ENCODE peak calls at places on chromosomes 3 and 15, in nine cellular contexts. One of them, this sample, is unnamed.
A peak's percentile ranks its signal among the peaks of the same experiment; 100 is the strongest.

GRCh38 chr3:10495003-10495402 is 10.4 kb downstream of the ATP2B2 start:
- DNase-seq in mammary epithelial cell: peak; percentile 12
- DNase-seq in activated CD4-positive, alpha-beta T cell treated with anti-CD3 and anti-CD28 coated beads, Interleukin-2, amount 10 ng/mL, durations not matched to agents 7 days and 5 days: no peak
- DNase-seq in tibial nerve: no peak
- DNase-seq in psoas muscle: peak; percentile 49
- DNase-seq in activated T-helper 1 cell treated with anti-CD3 and anti-CD28 coated beads, Interleukin-12 subunit alpha, Interleukin-12 subunit beta, Interleukin-2, Interleukin-4 antibody, amounts not matched to agents 30 ng/mL and 10 ng/mL and 1 ng/mL, durations not matched to agents 14 hours and 24 hours and 36 hours: no peak
- DNase-seq in stimulated activated naive CD8-positive, alpha-beta T cell treated with anti-CD3 and anti-CD28 coated beads, Interleukin-15, Interleukin-2, amounts not matched to agents 100 U/mL and 50 U/mL, for 24 hours: no peak
- DNase-seq in stimulated activated CD4-positive, alpha-beta T cell treated with anti-CD3 and anti-CD28 coated beads, Interleukin-1b, Interleukin-23, amount 100 ng/mL, for 1 hour: no peak
- DNase-seq in nephron progenitor cell: no peak
- DNase-seq in this sample: no peak

GRCh38 chr15:61556037-61556648 is 327.0 kb upstream of the RORA start:
- DNase-seq in activated T-helper 1 cell treated with anti-CD3 and anti-CD28 coated beads, Interleukin-12 subunit alpha, Interleukin-12 subunit beta, Interleukin-2, Interleukin-4 antibody, amounts not matched to agents 30 ng/mL and 10 ng/mL and 1 ng/mL, durations not matched to agents 14 hours and 24 hours and 36 hours: no peak
- DNase-seq in stimulated activated naive CD8-positive, alpha-beta T cell treated with anti-CD3 and anti-CD28 coated beads, Interleukin-15, Interleukin-2, amounts not matched to agents 100 U/mL and 50 U/mL, for 24 hours: no peak
- DNase-seq in activated CD4-positive, alpha-beta T cell treated with anti-CD3 and anti-CD28 coated beads, Interleukin-2, amount 10 ng/mL, durations not matched to agents 7 days and 5 days: no peak
- DNase-seq in nephron progenitor cell: no peak
- DNase-seq in stimulated activated CD4-positive, alpha-beta T cell treated with anti-CD3 and anti-CD28 coated beads, Interleukin-1b, Interleukin-23, amount 100 ng/mL, for 1 hour: no peak
- DNase-seq in psoas muscle: no peak
- DNase-seq in mammary epithelial cell: peak; percentile 77
- DNase-seq in tibial nerve: no peak
- DNase-seq in this sample: no peak

GRCh38 chr15:84104853-84105252 is 130.7 kb upstream of the GOLGA6L4 start:
- DNase-seq in stimulated activated CD4-positive, alpha-beta T cell treated with anti-CD3 and anti-CD28 coated beads, Interleukin-1b, Interleukin-23, amount 100 ng/mL, for 1 hour: no peak
- DNase-seq in mammary epithelial cell: no peak
- DNase-seq in psoas muscle: no peak
- DNase-seq in activated CD4-positive, alpha-beta T cell treated with anti-CD3 and anti-CD28 coated beads, Interleukin-2, amount 10 ng/mL, durations not matched to agents 7 days and 5 days: no peak
- DNase-seq in tibial nerve: no peak
- DNase-seq in activated T-helper 1 cell treated with anti-CD3 and anti-CD28 coated beads, Interleukin-12 subunit alpha, Interleukin-12 subunit beta, Interleukin-2, Interleukin-4 antibody, amounts not matched to agents 30 ng/mL and 10 ng/mL and 1 ng/mL, durations not matched to agents 14 hours and 24 hours and 36 hours: no peak
- DNase-seq in nephron progenitor cell: no peak
- DNase-seq in stimulated activated naive CD8-positive, alpha-beta T cell treated with anti-CD3 and anti-CD28 coated beads, Interleukin-15, Interleukin-2, amounts not matched to agents 100 U/mL and 50 U/mL, for 24 hours: no peak
- DNase-seq in this sample: no peak

GRCh38 chr3:113697192-113698090 is 999 bp upstream of the USF3 start:
- DNase-seq in activated T-helper 1 cell treated with anti-CD3 and anti-CD28 coated beads, Interleukin-12 subunit alpha, Interleukin-12 subunit beta, Interleukin-2, Interleukin-4 antibody, amounts not matched to agents 30 ng/mL and 10 ng/mL and 1 ng/mL, durations not matched to agents 14 hours and 24 hours and 36 hours: peak; percentile 2
- DNase-seq in nephron progenitor cell: peak; percentile 12
- DNase-seq in activated CD4-positive, alpha-beta T cell treated with anti-CD3 and anti-CD28 coated beads, Interleukin-2, amount 10 ng/mL, durations not matched to agents 7 days and 5 days: peak; percentile 29
- DNase-seq in tibial nerve: no peak
- DNase-seq in stimulated activated naive CD8-positive, alpha-beta T cell treated with anti-CD3 and anti-CD28 coated beads, Interleukin-15, Interleukin-2, amounts not matched to agents 100 U/mL and 50 U/mL, for 24 hours: peak; percentile 33
- DNase-seq in mammary epithelial cell: peak; percentile 26
- DNase-seq in stimulated activated CD4-positive, alpha-beta T cell treated with anti-CD3 and anti-CD28 coated beads, Interleukin-1b, Interleukin-23, amount 100 ng/mL, for 1 hour: no peak
- DNase-seq in psoas muscle: no peak
- DNase-seq in this sample: peak; percentile 50

GRCh38 chr3:108064293-108064887 is 26.4 kb downstream of the CD47 start:
- DNase-seq in activated CD4-positive, alpha-beta T cell treated with anti-CD3 and anti-CD28 coated beads, Interleukin-2, amount 10 ng/mL, durations not matched to agents 7 days and 5 days: no peak
- DNase-seq in activated T-helper 1 cell treated with anti-CD3 and anti-CD28 coated beads, Interleukin-12 subunit alpha, Interleukin-12 subunit beta, Interleukin-2, Interleukin-4 antibody, amounts not matched to agents 30 ng/mL and 10 ng/mL and 1 ng/mL, durations not matched to agents 14 hours and 24 hours and 36 hours: no peak
- DNase-seq in stimulated activated naive CD8-positive, alpha-beta T cell treated with anti-CD3 and anti-CD28 coated beads, Interleukin-15, Interleukin-2, amounts not matched to agents 100 U/mL and 50 U/mL, for 24 hours: no peak
- DNase-seq in mammary epithelial cell: no peak
- DNase-seq in tibial nerve: no peak
- DNase-seq in psoas muscle: no peak
- DNase-seq in nephron progenitor cell: no peak
- DNase-seq in stimulated activated CD4-positive, alpha-beta T cell treated with anti-CD3 and anti-CD28 coated beads, Interleukin-1b, Interleukin-23, amount 100 ng/mL, for 1 hour: no peak
- DNase-seq in this sample: no peak

GRCh38 chr15:32750981-32751380 is 33.2 kb downstream of the GREM1 start:
- DNase-seq in mammary epithelial cell: no peak
- DNase-seq in stimulated activated naive CD8-positive, alpha-beta T cell treated with anti-CD3 and anti-CD28 coated beads, Interleukin-15, Interleukin-2, amounts not matched to agents 100 U/mL and 50 U/mL, for 24 hours: no peak
- DNase-seq in activated T-helper 1 cell treated with anti-CD3 and anti-CD28 coated beads, Interleukin-12 subunit alpha, Interleukin-12 subunit beta, Interleukin-2, Interleukin-4 antibody, amounts not matched to agents 30 ng/mL and 10 ng/mL and 1 ng/mL, durations not matched to agents 14 hours and 24 hours and 36 hours: no peak
- DNase-seq in stimulated activated CD4-positive, alpha-beta T cell treated with anti-CD3 and anti-CD28 coated beads, Interleukin-1b, Interleukin-23, amount 100 ng/mL, for 1 hour: no peak
- DNase-seq in psoas muscle: no peak
- DNase-seq in nephron progenitor cell: no peak
- DNase-seq in tibial nerve: no peak
- DNase-seq in activated CD4-positive, alpha-beta T cell treated with anti-CD3 and anti-CD28 coated beads, Interleukin-2, amount 10 ng/mL, durations not matched to agents 7 days and 5 days: no peak
- DNase-seq in this sample: no peak

GRCh38 chr3:13281657-13282527 is 138.2 kb downstream of the NUP210 start:
- DNase-seq in tibial nerve: no peak
- DNase-seq in psoas muscle: peak; percentile 45
- DNase-seq in mammary epithelial cell: no peak
- DNase-seq in stimulated activated CD4-positive, alpha-beta T cell treated with anti-CD3 and anti-CD28 coated beads, Interleukin-1b, Interleukin-23, amount 100 ng/mL, for 1 hour: no peak
- DNase-seq in stimulated activated naive CD8-positive, alpha-beta T cell treated with anti-CD3 and anti-CD28 coated beads, Interleukin-15, Interleukin-2, amounts not matched to agents 100 U/mL and 50 U/mL, for 24 hours: no peak
- DNase-seq in activated CD4-positive, alpha-beta T cell treated with anti-CD3 and anti-CD28 coated beads, Interleukin-2, amount 10 ng/mL, durations not matched to agents 7 days and 5 days: no peak
- DNase-seq in nephron progenitor cell: peak; percentile 63
- DNase-seq in activated T-helper 1 cell treated with anti-CD3 and anti-CD28 coated beads, Interleukin-12 subunit alpha, Interleukin-12 subunit beta, Interleukin-2, Interleukin-4 antibody, amounts not matched to agents 30 ng/mL and 10 ng/mL and 1 ng/mL, durations not matched to agents 14 hours and 24 hours and 36 hours: no peak
- DNase-seq in this sample: no peak

GRCh38 chr3:81581966-81582599 is 179.4 kb downstream of the GBE1 start:
- DNase-seq in psoas muscle: no peak
- DNase-seq in stimulated activated naive CD8-positive, alpha-beta T cell treated with anti-CD3 and anti-CD28 coated beads, Interleukin-15, Interleukin-2, amounts not matched to agents 100 U/mL and 50 U/mL, for 24 hours: peak; percentile 10
- DNase-seq in activated T-helper 1 cell treated with anti-CD3 and anti-CD28 coated beads, Interleukin-12 subunit alpha, Interleukin-12 subunit beta, Interleukin-2, Interleukin-4 antibody, amounts not matched to agents 30 ng/mL and 10 ng/mL and 1 ng/mL, durations not matched to agents 14 hours and 24 hours and 36 hours: no peak
- DNase-seq in tibial nerve: no peak
- DNase-seq in activated CD4-positive, alpha-beta T cell treated with anti-CD3 and anti-CD28 coated beads, Interleukin-2, amount 10 ng/mL, durations not matched to agents 7 days and 5 days: peak; percentile 31
- DNase-seq in nephron progenitor cell: peak; percentile 44
- DNase-seq in stimulated activated CD4-positive, alpha-beta T cell treated with anti-CD3 and anti-CD28 coated beads, Interleukin-1b, Interleukin-23, amount 100 ng/mL, for 1 hour: no peak
- DNase-seq in mammary epithelial cell: peak; percentile 19
- DNase-seq in this sample: peak; percentile 38

GRCh38 chr15:80076321-80077318 is 17.1 kb downstream of the ZFAND6 start:
- DNase-seq in psoas muscle: no peak
- DNase-seq in tibial nerve: no peak
- DNase-seq in activated CD4-positive, alpha-beta T cell treated with anti-CD3 and anti-CD28 coated beads, Interleukin-2, amount 10 ng/mL, durations not matched to agents 7 days and 5 days: no peak
- DNase-seq in mammary epithelial cell: no peak
- DNase-seq in stimulated activated CD4-positive, alpha-beta T cell treated with anti-CD3 and anti-CD28 coated beads, Interleukin-1b, Interleukin-23, amount 100 ng/mL, for 1 hour: no peak
- DNase-seq in activated T-helper 1 cell treated with anti-CD3 and anti-CD28 coated beads, Interleukin-12 subunit alpha, Interleukin-12 subunit beta, Interleukin-2, Interleukin-4 antibody, amounts not matched to agents 30 ng/mL and 10 ng/mL and 1 ng/mL, durations not matched to agents 14 hours and 24 hours and 36 hours: no peak
- DNase-seq in nephron progenitor cell: no peak
- DNase-seq in stimulated activated naive CD8-positive, alpha-beta T cell treated with anti-CD3 and anti-CD28 coated beads, Interleukin-15, Interleukin-2, amounts not matched to agents 100 U/mL and 50 U/mL, for 24 hours: no peak
- DNase-seq in this sample: no peak

GRCh38 chr3:119427669-119428068 is 35.7 kb downstream of the TMEM39A start:
- DNase-seq in tibial nerve: no peak
- DNase-seq in stimulated activated naive CD8-positive, alpha-beta T cell treated with anti-CD3 and anti-CD28 coated beads, Interleukin-15, Interleukin-2, amounts not matched to agents 100 U/mL and 50 U/mL, for 24 hours: no peak
- DNase-seq in activated CD4-positive, alpha-beta T cell treated with anti-CD3 and anti-CD28 coated beads, Interleukin-2, amount 10 ng/mL, durations not matched to agents 7 days and 5 days: no peak
- DNase-seq in nephron progenitor cell: no peak
- DNase-seq in activated T-helper 1 cell treated with anti-CD3 and anti-CD28 coated beads, Interleukin-12 subunit alpha, Interleukin-12 subunit beta, Interleukin-2, Interleukin-4 antibody, amounts not matched to agents 30 ng/mL and 10 ng/mL and 1 ng/mL, durations not matched to agents 14 hours and 24 hours and 36 hours: no peak
- DNase-seq in stimulated activated CD4-positive, alpha-beta T cell treated with anti-CD3 and anti-CD28 coated beads, Interleukin-1b, Interleukin-23, amount 100 ng/mL, for 1 hour: no peak
- DNase-seq in psoas muscle: no peak
- DNase-seq in mammary epithelial cell: no peak
- DNase-seq in this sample: peak; percentile 42

GRCh38 chr3:29338981-29339833 is 58.3 kb downstream of the RBMS3 start:
- DNase-seq in activated T-helper 1 cell treated with anti-CD3 and anti-CD28 coated beads, Interleukin-12 subunit alpha, Interleukin-12 subunit beta, Interleukin-2, Interleukin-4 antibody, amounts not matched to agents 30 ng/mL and 10 ng/mL and 1 ng/mL, durations not matched to agents 14 hours and 24 hours and 36 hours: no peak
- DNase-seq in stimulated activated naive CD8-positive, alpha-beta T cell treated with anti-CD3 and anti-CD28 coated beads, Interleukin-15, Interleukin-2, amounts not matched to agents 100 U/mL and 50 U/mL, for 24 hours: no peak
- DNase-seq in tibial nerve: no peak
- DNase-seq in mammary epithelial cell: no peak
- DNase-seq in psoas muscle: no peak
- DNase-seq in stimulated activated CD4-positive, alpha-beta T cell treated with anti-CD3 and anti-CD28 coated beads, Interleukin-1b, Interleukin-23, amount 100 ng/mL, for 1 hour: no peak
- DNase-seq in activated CD4-positive, alpha-beta T cell treated with anti-CD3 and anti-CD28 coated beads, Interleukin-2, amount 10 ng/mL, durations not matched to agents 7 days and 5 days: no peak
- DNase-seq in nephron progenitor cell: peak; percentile 24
- DNase-seq in this sample: no peak

GRCh38 chr3:135310317-135310716 is 515.3 kb downstream of the EPHB1 start:
- DNase-seq in psoas muscle: no peak
- DNase-seq in activated T-helper 1 cell treated with anti-CD3 and anti-CD28 coated beads, Interleukin-12 subunit alpha, Interleukin-12 subunit beta, Interleukin-2, Interleukin-4 antibody, amounts not matched to agents 30 ng/mL and 10 ng/mL and 1 ng/mL, durations not matched to agents 14 hours and 24 hours and 36 hours: no peak
- DNase-seq in nephron progenitor cell: no peak
- DNase-seq in stimulated activated naive CD8-positive, alpha-beta T cell treated with anti-CD3 and anti-CD28 coated beads, Interleukin-15, Interleukin-2, amounts not matched to agents 100 U/mL and 50 U/mL, for 24 hours: no peak
- DNase-seq in tibial nerve: no peak
- DNase-seq in mammary epithelial cell: no peak
- DNase-seq in stimulated activated CD4-positive, alpha-beta T cell treated with anti-CD3 and anti-CD28 coated beads, Interleukin-1b, Interleukin-23, amount 100 ng/mL, for 1 hour: no peak
- DNase-seq in activated CD4-positive, alpha-beta T cell treated with anti-CD3 and anti-CD28 coated beads, Interleukin-2, amount 10 ng/mL, durations not matched to agents 7 days and 5 days: no peak
- DNase-seq in this sample: no peak

GRCh38 chr3:4990061-4990460 is 10.8 kb downstream of the BHLHE40 start:
- DNase-seq in activated CD4-positive, alpha-beta T cell treated with anti-CD3 and anti-CD28 coated beads, Interleukin-2, amount 10 ng/mL, durations not matched to agents 7 days and 5 days: no peak
- DNase-seq in activated T-helper 1 cell treated with anti-CD3 and anti-CD28 coated beads, Interleukin-12 subunit alpha, Interleukin-12 subunit beta, Interleukin-2, Interleukin-4 antibody, amounts not matched to agents 30 ng/mL and 10 ng/mL and 1 ng/mL, durations not matched to agents 14 hours and 24 hours and 36 hours: no peak
- DNase-seq in stimulated activated naive CD8-positive, alpha-beta T cell treated with anti-CD3 and anti-CD28 coated beads, Interleukin-15, Interleukin-2, amounts not matched to agents 100 U/mL and 50 U/mL, for 24 hours: no peak
- DNase-seq in nephron progenitor cell: no peak
- DNase-seq in mammary epithelial cell: no peak
- DNase-seq in stimulated activated CD4-positive, alpha-beta T cell treated with anti-CD3 and anti-CD28 coated beads, Interleukin-1b, Interleukin-23, amount 100 ng/mL, for 1 hour: no peak
- DNase-seq in tibial nerve: no peak
- DNase-seq in psoas muscle: no peak
- DNase-seq in this sample: no peak

GRCh38 chr3:196624907-196625306 is 14.6 kb upstream of the NRROS start:
- DNase-seq in activated T-helper 1 cell treated with anti-CD3 and anti-CD28 coated beads, Interleukin-12 subunit alpha, Interleukin-12 subunit beta, Interleukin-2, Interleukin-4 antibody, amounts not matched to agents 30 ng/mL and 10 ng/mL and 1 ng/mL, durations not matched to agents 14 hours and 24 hours and 36 hours: no peak
- DNase-seq in stimulated activated CD4-positive, alpha-beta T cell treated with anti-CD3 and anti-CD28 coated beads, Interleukin-1b, Interleukin-23, amount 100 ng/mL, for 1 hour: no peak
- DNase-seq in stimulated activated naive CD8-positive, alpha-beta T cell treated with anti-CD3 and anti-CD28 coated beads, Interleukin-15, Interleukin-2, amounts not matched to agents 100 U/mL and 50 U/mL, for 24 hours: no peak
- DNase-seq in tibial nerve: no peak
- DNase-seq in nephron progenitor cell: no peak
- DNase-seq in psoas muscle: peak; percentile 35
- DNase-seq in activated CD4-positive, alpha-beta T cell treated with anti-CD3 and anti-CD28 coated beads, Interleukin-2, amount 10 ng/mL, durations not matched to agents 7 days and 5 days: no peak
- DNase-seq in mammary epithelial cell: no peak
- DNase-seq in this sample: no peak

GRCh38 chr3:107945406-107945805 is 145.4 kb downstream of the CD47 start:
- DNase-seq in activated CD4-positive, alpha-beta T cell treated with anti-CD3 and anti-CD28 coated beads, Interleukin-2, amount 10 ng/mL, durations not matched to agents 7 days and 5 days: no peak
- DNase-seq in tibial nerve: no peak
- DNase-seq in stimulated activated CD4-positive, alpha-beta T cell treated with anti-CD3 and anti-CD28 coated beads, Interleukin-1b, Interleukin-23, amount 100 ng/mL, for 1 hour: no peak
- DNase-seq in nephron progenitor cell: no peak
- DNase-seq in activated T-helper 1 cell treated with anti-CD3 and anti-CD28 coated beads, Interleukin-12 subunit alpha, Interleukin-12 subunit beta, Interleukin-2, Interleukin-4 antibody, amounts not matched to agents 30 ng/mL and 10 ng/mL and 1 ng/mL, durations not matched to agents 14 hours and 24 hours and 36 hours: no peak
- DNase-seq in psoas muscle: no peak
- DNase-seq in stimulated activated naive CD8-positive, alpha-beta T cell treated with anti-CD3 and anti-CD28 coated beads, Interleukin-15, Interleukin-2, amounts not matched to agents 100 U/mL and 50 U/mL, for 24 hours: no peak
- DNase-seq in mammary epithelial cell: no peak
- DNase-seq in this sample: no peak

GRCh38 chr15:63374686-63375520 is 6.7 kb downstream of the CA12 start:
- DNase-seq in psoas muscle: peak; percentile 48
- DNase-seq in activated CD4-positive, alpha-beta T cell treated with anti-CD3 and anti-CD28 coated beads, Interleukin-2, amount 10 ng/mL, durations not matched to agents 7 days and 5 days: peak; percentile 18
- DNase-seq in activated T-helper 1 cell treated with anti-CD3 and anti-CD28 coated beads, Interleukin-12 subunit alpha, Interleukin-12 subunit beta, Interleukin-2, Interleukin-4 antibody, amounts not matched to agents 30 ng/mL and 10 ng/mL and 1 ng/mL, durations not matched to agents 14 hours and 24 hours and 36 hours: no peak
- DNase-seq in stimulated activated naive CD8-positive, alpha-beta T cell treated with anti-CD3 and anti-CD28 coated beads, Interleukin-15, Interleukin-2, amounts not matched to agents 100 U/mL and 50 U/mL, for 24 hours: peak; percentile 55
- DNase-seq in stimulated activated CD4-positive, alpha-beta T cell treated with anti-CD3 and anti-CD28 coated beads, Interleukin-1b, Interleukin-23, amount 100 ng/mL, for 1 hour: no peak
- DNase-seq in tibial nerve: no peak
- DNase-seq in mammary epithelial cell: peak; percentile 70
- DNase-seq in nephron progenitor cell: no peak
- DNase-seq in this sample: no peak

GRCh38 chr3:126300761-126301481 is 56.3 kb downstream of the KLF15 start:
- DNase-seq in mammary epithelial cell: no peak
- DNase-seq in activated CD4-positive, alpha-beta T cell treated with anti-CD3 and anti-CD28 coated beads, Interleukin-2, amount 10 ng/mL, durations not matched to agents 7 days and 5 days: no peak
- DNase-seq in activated T-helper 1 cell treated with anti-CD3 and anti-CD28 coated beads, Interleukin-12 subunit alpha, Interleukin-12 subunit beta, Interleukin-2, Interleukin-4 antibody, amounts not matched to agents 30 ng/mL and 10 ng/mL and 1 ng/mL, durations not matched to agents 14 hours and 24 hours and 36 hours: no peak
- DNase-seq in nephron progenitor cell: no peak
- DNase-seq in tibial nerve: no peak
- DNase-seq in stimulated activated CD4-positive, alpha-beta T cell treated with anti-CD3 and anti-CD28 coated beads, Interleukin-1b, Interleukin-23, amount 100 ng/mL, for 1 hour: no peak
- DNase-seq in psoas muscle: no peak
- DNase-seq in stimulated activated naive CD8-positive, alpha-beta T cell treated with anti-CD3 and anti-CD28 coated beads, Interleukin-15, Interleukin-2, amounts not matched to agents 100 U/mL and 50 U/mL, for 24 hours: no peak
- DNase-seq in this sample: no peak

GRCh38 chr3:53936347-53936746 is 44.7 kb upstream of the SELENOK start:
- DNase-seq in activated T-helper 1 cell treated with anti-CD3 and anti-CD28 coated beads, Interleukin-12 subunit alpha, Interleukin-12 subunit beta, Interleukin-2, Interleukin-4 antibody, amounts not matched to agents 30 ng/mL and 10 ng/mL and 1 ng/mL, durations not matched to agents 14 hours and 24 hours and 36 hours: no peak
- DNase-seq in activated CD4-positive, alpha-beta T cell treated with anti-CD3 and anti-CD28 coated beads, Interleukin-2, amount 10 ng/mL, durations not matched to agents 7 days and 5 days: no peak
- DNase-seq in mammary epithelial cell: peak; percentile 30
- DNase-seq in tibial nerve: no peak
- DNase-seq in psoas muscle: no peak
- DNase-seq in stimulated activated naive CD8-positive, alpha-beta T cell treated with anti-CD3 and anti-CD28 coated beads, Interleukin-15, Interleukin-2, amounts not matched to agents 100 U/mL and 50 U/mL, for 24 hours: no peak
- DNase-seq in stimulated activated CD4-positive, alpha-beta T cell treated with anti-CD3 and anti-CD28 coated beads, Interleukin-1b, Interleukin-23, amount 100 ng/mL, for 1 hour: no peak
- DNase-seq in nephron progenitor cell: no peak
- DNase-seq in this sample: no peak

GRCh38 chr15:91857224-91857585 is 3.7 kb downstream of the SLCO3A1 start:
- DNase-seq in stimulated activated CD4-positive, alpha-beta T cell treated with anti-CD3 and anti-CD28 coated beads, Interleukin-1b, Interleukin-23, amount 100 ng/mL, for 1 hour: no peak
- DNase-seq in stimulated activated naive CD8-positive, alpha-beta T cell treated with anti-CD3 and anti-CD28 coated beads, Interleukin-15, Interleukin-2, amounts not matched to agents 100 U/mL and 50 U/mL, for 24 hours: no peak
- DNase-seq in activated T-helper 1 cell treated with anti-CD3 and anti-CD28 coated beads, Interleukin-12 subunit alpha, Interleukin-12 subunit beta, Interleukin-2, Interleukin-4 antibody, amounts not matched to agents 30 ng/mL and 10 ng/mL and 1 ng/mL, durations not matched to agents 14 hours and 24 hours and 36 hours: no peak
- DNase-seq in activated CD4-positive, alpha-beta T cell treated with anti-CD3 and anti-CD28 coated beads, Interleukin-2, amount 10 ng/mL, durations not matched to agents 7 days and 5 days: no peak
- DNase-seq in psoas muscle: no peak
- DNase-seq in tibial nerve: no peak
- DNase-seq in nephron progenitor cell: no peak
- DNase-seq in mammary epithelial cell: no peak
- DNase-seq in this sample: no peak

GRCh38 chr15:62906627-62907026 is 135.9 kb upstream of the TPM1 start:
- DNase-seq in activated T-helper 1 cell treated with anti-CD3 and anti-CD28 coated beads, Interleukin-12 subunit alpha, Interleukin-12 subunit beta, Interleukin-2, Interleukin-4 antibody, amounts not matched to agents 30 ng/mL and 10 ng/mL and 1 ng/mL, durations not matched to agents 14 hours and 24 hours and 36 hours: no peak
- DNase-seq in stimulated activated naive CD8-positive, alpha-beta T cell treated with anti-CD3 and anti-CD28 coated beads, Interleukin-15, Interleukin-2, amounts not matched to agents 100 U/mL and 50 U/mL, for 24 hours: no peak
- DNase-seq in activated CD4-positive, alpha-beta T cell treated with anti-CD3 and anti-CD28 coated beads, Interleukin-2, amount 10 ng/mL, durations not matched to agents 7 days and 5 days: no peak
- DNase-seq in tibial nerve: no peak
- DNase-seq in mammary epithelial cell: no peak
- DNase-seq in stimulated activated CD4-positive, alpha-beta T cell treated with anti-CD3 and anti-CD28 coated beads, Interleukin-1b, Interleukin-23, amount 100 ng/mL, for 1 hour: no peak
- DNase-seq in nephron progenitor cell: no peak
- DNase-seq in psoas muscle: no peak
- DNase-seq in this sample: no peak

GRCh38 chr15:76976572-76977270 is 18.2 kb upstream of the PSTPIP1 start:
- DNase-seq in psoas muscle: no peak
- DNase-seq in tibial nerve: no peak
- DNase-seq in stimulated activated naive CD8-positive, alpha-beta T cell treated with anti-CD3 and anti-CD28 coated beads, Interleukin-15, Interleukin-2, amounts not matched to agents 100 U/mL and 50 U/mL, for 24 hours: no peak
- DNase-seq in nephron progenitor cell: no peak
- DNase-seq in stimulated activated CD4-positive, alpha-beta T cell treated with anti-CD3 and anti-CD28 coated beads, Interleukin-1b, Interleukin-23, amount 100 ng/mL, for 1 hour: no peak
- DNase-seq in mammary epithelial cell: no peak
- DNase-seq in activated T-helper 1 cell treated with anti-CD3 and anti-CD28 coated beads, Interleukin-12 subunit alpha, Interleukin-12 subunit beta, Interleukin-2, Interleukin-4 antibody, amounts not matched to agents 30 ng/mL and 10 ng/mL and 1 ng/mL, durations not matched to agents 14 hours and 24 hours and 36 hours: no peak
- DNase-seq in activated CD4-positive, alpha-beta T cell treated with anti-CD3 and anti-CD28 coated beads, Interleukin-2, amount 10 ng/mL, durations not matched to agents 7 days and 5 days: peak; percentile 30
- DNase-seq in this sample: no peak

This sample was measured in erythroblast.